ENCODE peak calls at places on chromosome 21, in six cellular contexts. C is HCT116, D is endothelial cell of umbilical vein, Z is A549, W is GM12878, M is K562. H is an unnamed sample.

GRCh38 chr21:37166733-37167132 is 93.7 kb downstream of the TTC3 start:
- DNase-seq in C (peak; percentile 23), D (peak; percentile 43), Z (peak; percentile 12), W (no peak), M (no peak), H (peak; percentile 35)

GRCh38 chr21:29190920-29191319 is 60.5 kb downstream of the MAP3K7CL start:
- DNase-seq in C (no peak), D (no peak), Z (peak; percentile 39), W (no peak), M (no peak), H (peak; percentile 9)

GRCh38 chr21:45336535-45336810 is 48.8 kb upstream of the POFUT2 start:
- DNase-seq in C (no peak), D (no peak), Z (no peak), W (no peak), M (no peak), H (no peak)

GRCh38 chr21:14480601-14481000 is 65.5 kb downstream of the SAMSN1 start:
- DNase-seq in C (no peak), D (peak; percentile 45), Z (no peak), W (no peak), M (no peak), H (no peak)

GRCh38 chr21:40204956-40205355 is 337.7 kb downstream of the PCP4 start:
- DNase-seq in C (no peak), D (no peak), Z (no peak), W (no peak), M (no peak), H (no peak)

GRCh38 chr21:38652396-38652795 is 153.3 kb upstream of the ETS2 start:
- DNase-seq in C (no peak), D (no peak), Z (no peak), W (no peak), M (no peak), H (no peak)

GRCh38 chr21:36429672-36430546 is 44.7 kb downstream of the CHAF1B start:
- DNase-seq in C (peak; percentile 95), D (peak; percentile 100), Z (peak; percentile 92), W (peak; percentile 59), M (peak; percentile 92), H (peak; percentile 91)

GRCh38 chr21:43277481-43278351 is 108.9 kb downstream of the CRYAA start:
- DNase-seq in C (no peak), D (no peak), Z (no peak), W (no peak), M (no peak), H (no peak)

GRCh38 chr21:36555199-36555598 is 75.3 kb upstream of the CLDN14 start:
- DNase-seq in C (no peak), D (no peak), Z (no peak), W (no peak), M (no peak), H (no peak)

GRCh38 chr21:44941567-44941966 is 1.7 kb downstream of the SLX9 start:
- DNase-seq in C (no peak), D (no peak), Z (no peak), W (no peak), M (no peak), H (no peak)

GRCh38 chr21:44503901-44504399 is 36.0 kb downstream of the KRTAP10-1 start:
- DNase-seq in C (no peak), D (no peak), Z (no peak), W (no peak), M (no peak), H (peak; percentile 53)

GRCh38 chr21:28899220-28899619 is 93.5 kb downstream of the LTN1 start:
- DNase-seq in C (no peak), D (no peak), Z (no peak), W (no peak), M (no peak), H (no peak)

GRCh38 chr21:33973268-33973667 is 57.7 kb upstream of the ATP5PO start:
- DNase-seq in C (no peak), D (no peak), Z (no peak), W (no peak), M (no peak), H (no peak)

GRCh38 chr21:43733529-43734071 is 14.7 kb downstream of the PDXK start:
- DNase-seq in C (no peak), D (no peak), Z (no peak), W (no peak), M (no peak), H (no peak)

GRCh38 chr21:22225299-22225698 is 1227.1 kb downstream of the NCAM2 start:
- DNase-seq in C (no peak), D (no peak), Z (no peak), W (no peak), M (no peak), H (no peak)

GRCh38 chr21:25885880-25886279 is 151.1 kb downstream of the GABPA start:
- DNase-seq in C (no peak), D (peak; percentile 84), Z (no peak), W (no peak), M (no peak), H (no peak)

GRCh38 chr21:16587671-16588379 is 858.0 kb downstream of the USP25 start:
- DNase-seq in C (no peak), D (peak; percentile 75), Z (no peak), W (no peak), M (no peak), H (no peak)

GRCh38 chr21:46161800-46162592 is 6.6 kb upstream of the FTCD start:
- DNase-seq in C (no peak), D (no peak), Z (no peak), W (no peak), M (no peak), H (no peak)

GRCh38 chr21:19400223-19400770 is 996.7 kb upstream of the TMPRSS15 start:
- DNase-seq in C (no peak), D (no peak), Z (no peak), W (no peak), M (no peak), H (no peak)

GRCh38 chr21:45998871-45999580 is 17.5 kb downstream of the COL6A1 start:
- DNase-seq in C (no peak), D (no peak), Z (no peak), W (no peak), M (no peak), H (no peak)

GRCh38 chr21:21631961-21632360 is 633.8 kb downstream of the NCAM2 start:
- DNase-seq in C (no peak), D (no peak), Z (no peak), W (no peak), M (no peak), H (no peak)

GRCh38 chr21:17455451-17455850 is 57.4 kb upstream of the CXADR start:
- DNase-seq in C (no peak), D (no peak), Z (peak; percentile 18), W (no peak), M (no peak), H (no peak)

GRCh38 chr21:27649323-27649722 is 682.4 kb upstream of the ADAMTS5 start:
- DNase-seq in C (no peak), D (peak; percentile 90), Z (no peak), W (no peak), M (no peak), H (no peak)

DNA sequence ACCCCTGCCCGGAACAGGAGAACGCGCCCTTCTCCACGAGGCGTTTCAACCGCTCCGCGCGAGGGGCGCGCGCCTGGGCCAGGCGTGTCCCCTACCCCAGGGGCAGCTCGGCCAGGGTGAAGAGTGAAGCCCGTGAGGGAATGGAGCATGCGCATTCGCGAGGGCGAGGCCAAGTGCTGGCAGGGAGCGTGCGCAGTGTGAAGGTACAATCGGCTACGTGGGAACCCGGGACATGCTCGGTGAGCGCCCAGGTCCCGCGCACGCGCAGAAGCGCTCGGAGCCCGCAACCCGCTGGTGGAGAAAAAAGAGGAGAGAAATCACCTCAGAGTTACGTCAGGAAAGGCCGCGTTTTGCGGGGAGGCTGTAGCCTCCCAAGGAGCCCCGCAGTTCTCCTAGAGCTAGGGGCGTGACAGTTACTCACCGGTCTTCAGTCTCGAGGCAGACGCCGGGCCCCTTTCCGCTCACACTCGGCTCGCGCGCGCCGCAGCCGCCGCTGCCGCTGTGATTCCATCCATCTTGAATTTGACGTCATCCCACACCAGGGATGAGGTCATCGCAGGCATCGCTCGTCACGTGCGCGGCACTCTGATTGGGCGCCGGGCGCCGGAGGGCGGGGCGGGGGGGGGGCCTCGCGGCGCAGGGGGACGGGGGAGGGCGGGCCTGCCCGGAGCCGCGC is at the start of gene ZBTB21:
- DNase-seq in C (peak; percentile 95), D (peak; percentile 98), Z (peak; percentile 96), W (peak; percentile 96), M (peak; percentile 98), H (peak; percentile 96)
- TF ChIP-seq POLR2A in C (peak; percentile 75), D (peak; percentile 80), Z (peak; percentile 81), W (peak; percentile 79), M (peak; percentile 86), H (peak; percentile 80)

GRCh38 chr21:31731112-31731801 is 661 bp downstream of the SCAF4 start:
- DNase-seq in C (no peak), D (no peak), Z (no peak), W (no peak), M (peak; percentile 82), H (peak; percentile 64)
- TF ChIP-seq MAX in C (no peak), D (no peak), Z (no peak), W (no peak), M (no peak), H (no peak)

GRCh38 chr21:35020902-35021301 is 28.2 kb downstream of the RUNX1 start:
- DNase-seq in C (no peak), D (no peak), Z (no peak), W (no peak), M (no peak), H (no peak)
- TF ChIP-seq POLR2A in C (no peak), D (no peak), Z (no peak), W (no peak), M (no peak), H (no peak)

DNA sequence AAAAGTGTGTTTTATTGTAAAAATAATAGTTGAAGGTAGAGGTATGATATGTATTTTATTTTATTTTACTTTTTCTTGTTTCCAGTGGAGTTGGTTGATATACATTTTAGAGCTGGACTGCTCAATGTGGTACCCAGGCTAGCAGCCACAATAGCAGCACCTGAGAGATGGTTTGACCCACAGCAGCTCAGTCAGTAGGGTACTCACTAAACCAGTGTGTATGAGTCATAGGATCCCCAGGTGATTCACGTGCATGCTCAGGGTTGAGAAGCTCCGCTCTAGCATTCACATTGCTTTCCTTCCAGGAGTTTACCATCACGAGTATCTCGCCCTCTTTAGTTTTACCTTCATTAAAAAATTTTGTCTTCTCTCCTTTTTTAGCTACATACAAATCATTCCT is 96.0 kb upstream of the PAXBP1 start:
- DNase-seq in C (no peak), D (no peak), Z (no peak), W (no peak), M (no peak), H (no peak)
- TF ChIP-seq MAX in C (no peak), D (no peak), Z (no peak), W (no peak), M (no peak), H (no peak)

GRCh38 chr21:32612075-32612998 is at the start of gene CFAP298:
- DNase-seq in C (peak; percentile 87), D (peak; percentile 92), Z (peak; percentile 92), W (peak; percentile 67), M (peak; percentile 89), H (peak; percentile 91)
- TF ChIP-seq POLR2A in C (peak; percentile 56), D (peak; percentile 91), Z (peak; percentile 75), W (peak; percentile 57), M (peak; percentile 91), H (peak; percentile 28)

GRCh38 chr21:42102946-42103345 is 31.8 kb downstream of the UMODL1 start:
- DNase-seq in C (no peak), D (no peak), Z (no peak), W (no peak), M (no peak), H (no peak)
- TF ChIP-seq MAX in C (no peak), D (no peak), Z (no peak), W (no peak), M (no peak), H (no peak)